ENCODE peak calls at places on chromosome 21, in ten cellular contexts. One of them, this sample, is unnamed.

GRCh38 chr21:17730782-17731181 is 88.4 kb downstream of the C21orf91 start:
- DNase-seq in Panc1: no peak
- DNase-seq in HL-60: peak
- DNase-seq in transverse colon: no peak
- DNase-seq in HCT116: no peak
- DNase-seq in GM23338: no peak
- DNase-seq in HepG2: no peak
- DNase-seq in esophagus muscularis mucosa: no peak
- DNase-seq in GM12892: no peak
- DNase-seq in sigmoid colon: no peak
- DNase-seq in this sample: no peak

GRCh38 chr21:30710499-30710898 is 8.1 kb downstream of the KRTAP21-3 start:
- DNase-seq in GM23338: no peak
- DNase-seq in esophagus muscularis mucosa: no peak
- DNase-seq in HL-60: no peak
- DNase-seq in GM12892: no peak
- DNase-seq in transverse colon: no peak
- DNase-seq in HCT116: no peak
- DNase-seq in sigmoid colon: no peak
- DNase-seq in Panc1: no peak
- DNase-seq in HepG2: no peak
- DNase-seq in this sample: no peak

GRCh38 chr21:35252831-35253230 is 203.7 kb upstream of the RUNX1 start:
- DNase-seq in Panc1: no peak
- DNase-seq in HCT116: no peak
- DNase-seq in GM23338: no peak
- DNase-seq in GM12892: no peak
- DNase-seq in transverse colon: no peak
- DNase-seq in esophagus muscularis mucosa: no peak
- DNase-seq in HL-60: no peak
- DNase-seq in sigmoid colon: no peak
- DNase-seq in HepG2: no peak
- DNase-seq in this sample: no peak

GRCh38 chr21:32276671-32277070 is 2.2 kb downstream of the MIS18A start:
- DNase-seq in Panc1: no peak
- DNase-seq in esophagus muscularis mucosa: peak
- DNase-seq in GM23338: no peak
- DNase-seq in HCT116: no peak
- DNase-seq in sigmoid colon: no peak
- DNase-seq in HL-60: no peak
- DNase-seq in HepG2: peak
- DNase-seq in transverse colon: no peak
- DNase-seq in GM12892: no peak
- DNase-seq in this sample: no peak

GRCh38 chr21:24208562-24209260 is 1398.6 kb downstream of the MRPL39 start:
- DNase-seq in Panc1: no peak
- DNase-seq in GM23338: no peak
- DNase-seq in esophagus muscularis mucosa: no peak
- DNase-seq in transverse colon: no peak
- DNase-seq in HCT116: no peak
- DNase-seq in HepG2: no peak
- DNase-seq in HL-60: no peak
- DNase-seq in GM12892: no peak
- DNase-seq in sigmoid colon: no peak
- DNase-seq in this sample: peak

GRCh38 chr21:33657124-33657842 is 15.0 kb downstream of the ITSN1 start:
- DNase-seq in GM12892: no peak
- DNase-seq in Panc1: no peak
- DNase-seq in sigmoid colon: no peak
- DNase-seq in GM23338: no peak
- DNase-seq in esophagus muscularis mucosa: no peak
- DNase-seq in HepG2: no peak
- DNase-seq in HCT116: no peak
- DNase-seq in HL-60: no peak
- DNase-seq in transverse colon: peak
- DNase-seq in this sample: no peak

GRCh38 chr21:34852438-34852837 is 183.6 kb downstream of the CLIC6 start:
- DNase-seq in HepG2: no peak
- DNase-seq in transverse colon: no peak
- DNase-seq in GM23338: no peak
- DNase-seq in esophagus muscularis mucosa: no peak
- DNase-seq in sigmoid colon: no peak
- DNase-seq in HL-60: no peak
- DNase-seq in Panc1: no peak
- DNase-seq in HCT116: no peak
- DNase-seq in GM12892: no peak
- DNase-seq in this sample: no peak

GRCh38 chr21:28821276-28822063 is 171.2 kb downstream of the LTN1 start:
- DNase-seq in GM23338: no peak
- DNase-seq in Panc1: no peak
- DNase-seq in transverse colon: no peak
- DNase-seq in HCT116: no peak
- DNase-seq in HepG2: no peak
- DNase-seq in esophagus muscularis mucosa: no peak
- DNase-seq in GM12892: no peak
- DNase-seq in HL-60: no peak
- DNase-seq in sigmoid colon: no peak
- DNase-seq in this sample: no peak

GRCh38 chr21:13368200-13368599 is 241.4 kb upstream of the POTED start:
- DNase-seq in transverse colon: no peak
- DNase-seq in HepG2: no peak
- DNase-seq in GM23338: no peak
- DNase-seq in HL-60: no peak
- DNase-seq in Panc1: no peak
- DNase-seq in HCT116: no peak
- DNase-seq in esophagus muscularis mucosa: no peak
- DNase-seq in GM12892: no peak
- DNase-seq in sigmoid colon: no peak
- DNase-seq in this sample: no peak

GRCh38 chr21:38434913-38435533 is 63.3 kb downstream of the ERG start:
- DNase-seq in HCT116: no peak
- DNase-seq in HepG2: no peak
- DNase-seq in GM12892: no peak
- DNase-seq in Panc1: no peak
- DNase-seq in GM23338: no peak
- DNase-seq in HL-60: no peak
- DNase-seq in sigmoid colon: no peak
- DNase-seq in transverse colon: no peak
- DNase-seq in esophagus muscularis mucosa: no peak
- DNase-seq in this sample: no peak

GRCh38 chr21:14762734-14763694 is 216.9 kb upstream of the SAMSN1 start:
- DNase-seq in HL-60: peak
- DNase-seq in GM23338: no peak
- DNase-seq in transverse colon: no peak
- DNase-seq in esophagus muscularis mucosa: no peak
- DNase-seq in sigmoid colon: no peak
- DNase-seq in GM12892: no peak
- DNase-seq in HCT116: no peak
- DNase-seq in HepG2: no peak
- DNase-seq in Panc1: no peak
- DNase-seq in this sample: no peak

GRCh38 chr21:17513214-17514123 is 626 bp downstream of the CXADR start:
- DNase-seq in HCT116: no peak
- DNase-seq in HepG2: peak
- DNase-seq in esophagus muscularis mucosa: no peak
- DNase-seq in GM12892: peak
- DNase-seq in HL-60: no peak
- DNase-seq in Panc1: no peak
- DNase-seq in sigmoid colon: no peak
- DNase-seq in GM23338: peak
- DNase-seq in transverse colon: peak
- DNase-seq in this sample: peak

GRCh38 chr21:32914424-32915070 is 111.2 kb upstream of the OLIG2 start:
- DNase-seq in esophagus muscularis mucosa: no peak
- DNase-seq in HCT116: no peak
- DNase-seq in sigmoid colon: no peak
- DNase-seq in GM12892: no peak
- DNase-seq in GM23338: no peak
- DNase-seq in Panc1: no peak
- DNase-seq in HL-60: no peak
- DNase-seq in HepG2: no peak
- DNase-seq in transverse colon: no peak
- DNase-seq in this sample: no peak

GRCh38 chr21:46384556-46384955 is 60.6 kb downstream of the PCNT start:
- DNase-seq in HepG2: no peak
- DNase-seq in GM23338: no peak
- DNase-seq in esophagus muscularis mucosa: no peak
- DNase-seq in GM12892: no peak
- DNase-seq in sigmoid colon: no peak
- DNase-seq in transverse colon: no peak
- DNase-seq in HCT116: no peak
- DNase-seq in Panc1: no peak
- DNase-seq in HL-60: no peak
- DNase-seq in this sample: no peak

GRCh38 chr21:41396452-41397107 is 29.5 kb upstream of the MX1 start:
- DNase-seq in GM12892: no peak
- DNase-seq in Panc1: no peak
- DNase-seq in HepG2: no peak
- DNase-seq in sigmoid colon: no peak
- DNase-seq in esophagus muscularis mucosa: no peak
- DNase-seq in GM23338: peak
- DNase-seq in HL-60: peak
- DNase-seq in HCT116: no peak
- DNase-seq in transverse colon: peak
- DNase-seq in this sample: peak
- TF ChIP-seq POLR2AphosphoS5 in GM12892: no peak
- TF ChIP-seq POLR2AphosphoS5 in Panc1: no peak
- TF ChIP-seq POLR2AphosphoS5 in HepG2: no peak
- TF ChIP-seq POLR2AphosphoS5 in sigmoid colon: no peak
- TF ChIP-seq POLR2AphosphoS5 in esophagus muscularis mucosa: no peak
- TF ChIP-seq POLR2AphosphoS5 in GM23338: no peak
- TF ChIP-seq POLR2AphosphoS5 in HL-60: peak
- TF ChIP-seq POLR2AphosphoS5 in HCT116: no peak
- TF ChIP-seq POLR2AphosphoS5 in transverse colon: no peak
- TF ChIP-seq POLR2AphosphoS5 in this sample: no peak

DNA sequence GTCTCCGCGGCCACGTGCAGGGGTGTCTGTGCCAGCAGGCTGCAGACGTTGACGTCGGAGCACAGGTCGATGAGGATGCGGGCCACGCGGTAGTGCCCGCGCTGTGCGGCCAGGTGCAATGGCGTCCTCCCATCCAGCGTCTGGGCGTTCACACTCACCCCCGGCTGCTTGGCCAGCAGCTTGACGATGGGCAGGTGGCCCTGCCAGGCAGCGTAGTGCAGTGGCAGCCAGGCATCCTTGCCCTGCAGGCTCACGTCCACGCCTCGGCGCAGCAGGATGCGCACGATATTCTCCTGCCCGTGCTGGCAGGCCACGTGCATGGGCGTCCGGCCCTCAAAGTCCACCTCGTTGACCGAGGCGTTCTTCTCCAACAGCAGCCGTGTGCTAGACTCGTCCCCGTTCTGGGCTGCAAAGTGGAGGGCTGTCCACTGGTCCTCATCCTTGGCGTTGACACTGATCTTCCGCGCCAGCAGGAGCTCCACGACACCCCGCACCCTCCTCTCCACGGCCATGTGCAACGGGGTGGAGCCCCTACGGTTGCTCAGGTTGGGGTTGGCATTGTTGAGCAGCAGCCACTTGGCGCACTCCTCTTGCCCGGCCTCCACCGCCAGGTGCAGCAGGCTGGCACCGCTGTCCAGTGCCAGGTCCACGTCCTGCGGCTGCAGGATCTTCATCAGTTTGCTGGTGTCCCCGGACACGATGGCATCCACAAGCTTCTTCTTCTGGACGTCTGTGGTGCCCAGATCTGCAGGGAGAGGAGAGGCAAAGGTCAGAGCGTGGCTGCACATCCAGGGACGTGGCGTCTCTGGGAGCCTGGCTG is 25.4 kb downstream of the RIPK4 start:
- DNase-seq in HCT116: no peak
- DNase-seq in HL-60: no peak
- DNase-seq in sigmoid colon: no peak
- DNase-seq in HepG2: no peak
- DNase-seq in Panc1: no peak
- DNase-seq in transverse colon: no peak
- DNase-seq in GM12892: no peak
- DNase-seq in esophagus muscularis mucosa: no peak
- DNase-seq in GM23338: no peak
- DNase-seq in this sample: no peak
- TF ChIP-seq POLR2AphosphoS5 in HCT116: no peak
- TF ChIP-seq POLR2AphosphoS5 in HL-60: no peak
- TF ChIP-seq POLR2AphosphoS5 in sigmoid colon: no peak
- TF ChIP-seq POLR2AphosphoS5 in HepG2: no peak
- TF ChIP-seq POLR2AphosphoS5 in Panc1: no peak
- TF ChIP-seq POLR2AphosphoS5 in transverse colon: no peak
- TF ChIP-seq POLR2AphosphoS5 in GM12892: no peak
- TF ChIP-seq POLR2AphosphoS5 in esophagus muscularis mucosa: no peak
- TF ChIP-seq POLR2AphosphoS5 in GM23338: no peak
- TF ChIP-seq POLR2AphosphoS5 in this sample: no peak

DNA sequence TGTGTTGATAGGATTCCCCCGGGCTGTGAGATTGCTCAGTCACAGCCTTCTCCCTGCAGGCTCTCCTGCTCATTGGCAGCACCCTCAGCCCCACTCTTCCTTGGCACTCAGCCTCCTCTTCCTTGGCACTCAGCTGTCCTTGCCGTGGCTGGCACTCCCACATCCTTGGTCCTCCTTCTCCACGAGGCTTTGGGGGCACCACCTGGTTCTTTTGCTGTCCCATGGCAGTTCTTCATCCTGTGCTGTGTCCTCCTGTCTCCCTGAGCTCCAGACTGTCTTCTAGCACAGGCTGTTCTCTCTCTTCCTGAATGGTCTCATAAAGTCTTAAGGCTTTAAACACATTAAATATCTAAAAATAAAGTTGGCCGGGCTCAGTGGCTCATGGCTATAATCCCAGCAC is 27.0 kb downstream of the PKNOX1 start:
- DNase-seq in HCT116: no peak
- DNase-seq in HepG2: no peak
- DNase-seq in sigmoid colon: peak
- DNase-seq in GM12892: no peak
- DNase-seq in Panc1: no peak
- DNase-seq in transverse colon: peak
- DNase-seq in esophagus muscularis mucosa: no peak
- DNase-seq in HL-60: no peak
- DNase-seq in GM23338: no peak
- DNase-seq in this sample: no peak
- TF ChIP-seq POLR2AphosphoS5 in HCT116: no peak
- TF ChIP-seq POLR2AphosphoS5 in HepG2: no peak
- TF ChIP-seq POLR2AphosphoS5 in sigmoid colon: peak
- TF ChIP-seq POLR2AphosphoS5 in GM12892: no peak
- TF ChIP-seq POLR2AphosphoS5 in Panc1: no peak
- TF ChIP-seq POLR2AphosphoS5 in transverse colon: peak
- TF ChIP-seq POLR2AphosphoS5 in esophagus muscularis mucosa: peak
- TF ChIP-seq POLR2AphosphoS5 in HL-60: no peak
- TF ChIP-seq POLR2AphosphoS5 in GM23338: no peak
- TF ChIP-seq POLR2AphosphoS5 in this sample: peak

DNA sequence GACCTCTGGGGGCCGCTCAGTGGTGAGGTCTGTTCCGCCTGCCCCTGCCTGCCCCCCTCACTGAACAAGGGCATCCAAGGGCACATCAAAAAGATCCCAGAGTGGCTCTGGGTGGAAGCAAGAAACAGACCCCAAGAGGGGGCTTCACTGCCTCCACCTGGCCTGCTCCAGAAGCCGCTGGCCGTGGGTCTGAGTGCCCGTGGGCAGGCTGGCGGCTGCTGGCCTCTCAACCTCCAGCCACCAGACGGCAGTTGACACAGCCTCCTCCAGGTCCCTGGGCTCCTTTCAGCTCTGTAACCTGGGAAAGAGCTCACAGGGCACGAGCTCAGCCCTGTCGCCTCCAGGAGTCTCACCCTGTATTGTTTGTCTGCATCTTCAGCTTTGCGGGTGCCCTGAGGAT is 56.3 kb downstream of the SLX9 start:
- DNase-seq in GM23338: no peak
- DNase-seq in transverse colon: no peak
- DNase-seq in HCT116: no peak
- DNase-seq in esophagus muscularis mucosa: no peak
- DNase-seq in HL-60: no peak
- DNase-seq in Panc1: no peak
- DNase-seq in HepG2: no peak
- DNase-seq in GM12892: no peak
- DNase-seq in sigmoid colon: peak
- DNase-seq in this sample: no peak
- TF ChIP-seq POLR2AphosphoS5 in GM23338: no peak
- TF ChIP-seq POLR2AphosphoS5 in transverse colon: no peak
- TF ChIP-seq POLR2AphosphoS5 in HCT116: no peak
- TF ChIP-seq POLR2AphosphoS5 in esophagus muscularis mucosa: no peak
- TF ChIP-seq POLR2AphosphoS5 in HL-60: no peak
- TF ChIP-seq POLR2AphosphoS5 in Panc1: no peak
- TF ChIP-seq POLR2AphosphoS5 in HepG2: no peak
- TF ChIP-seq POLR2AphosphoS5 in GM12892: no peak
- TF ChIP-seq POLR2AphosphoS5 in sigmoid colon: no peak
- TF ChIP-seq POLR2AphosphoS5 in this sample: no peak

This sample was measured in spleen.